ENCODE peak calls at places on chromosome 16, in six cellular contexts. One of them, this sample, is unnamed.

GRCh38 chr16:85057212-85057889 is 29.8 kb downstream of the KIAA0513 start:
- DNase-seq in CD8-positive, alpha-beta memory T cell: no peak
- DNase-seq in C1 segment of cervical spinal cord: peak; percentile 65
- DNase-seq in heart right ventricle: no peak
- DNase-seq in EL: no peak
- DNase-seq in T-helper 17 cell: no peak
- DNase-seq in this sample: no peak

GRCh38 chr16:66853261-66854139 is 9.3 kb downstream of the CA7 start:
- DNase-seq in EL: no peak
- DNase-seq in C1 segment of cervical spinal cord: no peak
- DNase-seq in CD8-positive, alpha-beta memory T cell: no peak
- DNase-seq in T-helper 17 cell: no peak
- DNase-seq in heart right ventricle: no peak
- DNase-seq in this sample: no peak

GRCh38 chr16:66717112-66717675 is 20.7 kb upstream of the CMTM4 start:
- DNase-seq in C1 segment of cervical spinal cord: no peak
- DNase-seq in heart right ventricle: peak; percentile 14
- DNase-seq in EL: peak; percentile 66
- DNase-seq in T-helper 17 cell: no peak
- DNase-seq in CD8-positive, alpha-beta memory T cell: no peak
- DNase-seq in this sample: peak; percentile 54

GRCh38 chr16:78648517-78648916 is 549.1 kb downstream of the WWOX start:
- DNase-seq in T-helper 17 cell: no peak
- DNase-seq in heart right ventricle: peak; percentile 60
- DNase-seq in CD8-positive, alpha-beta memory T cell: no peak
- DNase-seq in EL: no peak
- DNase-seq in C1 segment of cervical spinal cord: peak; percentile 8
- DNase-seq in this sample: no peak

GRCh38 chr16:10876305-10876704 is 697 bp upstream of the CIITA start:
- DNase-seq in CD8-positive, alpha-beta memory T cell: no peak
- DNase-seq in EL: no peak
- DNase-seq in C1 segment of cervical spinal cord: no peak
- DNase-seq in heart right ventricle: no peak
- DNase-seq in T-helper 17 cell: no peak
- DNase-seq in this sample: no peak

GRCh38 chr16:85720319-85720637 is 30.6 kb downstream of the C16orf74 start:
- DNase-seq in T-helper 17 cell: no peak
- DNase-seq in EL: peak; percentile 49
- DNase-seq in C1 segment of cervical spinal cord: no peak
- DNase-seq in heart right ventricle: no peak
- DNase-seq in CD8-positive, alpha-beta memory T cell: no peak
- DNase-seq in this sample: no peak

GRCh38 chr16:53967172-53967571 is 263.2 kb downstream of the FTO start:
- DNase-seq in heart right ventricle: no peak
- DNase-seq in C1 segment of cervical spinal cord: peak; percentile 99
- DNase-seq in CD8-positive, alpha-beta memory T cell: no peak
- DNase-seq in EL: no peak
- DNase-seq in T-helper 17 cell: no peak
- DNase-seq in this sample: no peak

GRCh38 chr16:81566245-81567007 is 121.8 kb downstream of the CMIP start:
- DNase-seq in EL: no peak
- DNase-seq in heart right ventricle: no peak
- DNase-seq in CD8-positive, alpha-beta memory T cell: no peak
- DNase-seq in T-helper 17 cell: no peak
- DNase-seq in C1 segment of cervical spinal cord: no peak
- DNase-seq in this sample: no peak

GRCh38 chr16:25219070-25219737 is 2.5 kb downstream of the AQP8 start:
- DNase-seq in EL: no peak
- DNase-seq in heart right ventricle: no peak
- DNase-seq in C1 segment of cervical spinal cord: no peak
- DNase-seq in CD8-positive, alpha-beta memory T cell: no peak
- DNase-seq in T-helper 17 cell: no peak
- DNase-seq in this sample: no peak

GRCh38 chr16:26133401-26133800 is 441.6 kb downstream of the HS3ST4 start:
- DNase-seq in T-helper 17 cell: no peak
- DNase-seq in heart right ventricle: no peak
- DNase-seq in EL: no peak
- DNase-seq in C1 segment of cervical spinal cord: no peak
- DNase-seq in CD8-positive, alpha-beta memory T cell: no peak
- DNase-seq in this sample: no peak

GRCh38 chr16:81558444-81559175 is 114.0 kb downstream of the CMIP start:
- DNase-seq in C1 segment of cervical spinal cord: no peak
- DNase-seq in EL: no peak
- DNase-seq in CD8-positive, alpha-beta memory T cell: no peak
- DNase-seq in heart right ventricle: no peak
- DNase-seq in T-helper 17 cell: no peak
- DNase-seq in this sample: no peak

GRCh38 chr16:87851141-87851587 is 18.1 kb downstream of the SLC7A5 start:
- DNase-seq in T-helper 17 cell: no peak
- DNase-seq in EL: no peak
- DNase-seq in heart right ventricle: no peak
- DNase-seq in C1 segment of cervical spinal cord: no peak
- DNase-seq in CD8-positive, alpha-beta memory T cell: no peak
- DNase-seq in this sample: no peak

GRCh38 chr16:82062645-82063058 is 27.6 kb downstream of the HSD17B2 start:
- DNase-seq in EL: peak; percentile 6
- DNase-seq in C1 segment of cervical spinal cord: no peak
- DNase-seq in heart right ventricle: no peak
- DNase-seq in CD8-positive, alpha-beta memory T cell: no peak
- DNase-seq in T-helper 17 cell: no peak
- DNase-seq in this sample: no peak

GRCh38 chr16:83785455-83785854 is 22.3 kb upstream of the HSBP1 start:
- DNase-seq in EL: no peak
- DNase-seq in T-helper 17 cell: no peak
- DNase-seq in C1 segment of cervical spinal cord: no peak
- DNase-seq in CD8-positive, alpha-beta memory T cell: no peak
- DNase-seq in heart right ventricle: no peak
- DNase-seq in this sample: no peak

GRCh38 chr16:70482624-70483023 is 28.2 kb downstream of the FCSK start:
- DNase-seq in CD8-positive, alpha-beta memory T cell: no peak
- DNase-seq in C1 segment of cervical spinal cord: no peak
- DNase-seq in EL: peak; percentile 19
- DNase-seq in T-helper 17 cell: no peak
- DNase-seq in heart right ventricle: no peak
- DNase-seq in this sample: no peak

GRCh38 chr16:85615014-85615851 is 2.1 kb downstream of the GSE1 start:
- DNase-seq in heart right ventricle: peak; percentile 43
- DNase-seq in C1 segment of cervical spinal cord: peak; percentile 37
- DNase-seq in CD8-positive, alpha-beta memory T cell: peak; percentile 34
- DNase-seq in EL: no peak
- DNase-seq in T-helper 17 cell: peak; percentile 20
- DNase-seq in this sample: no peak

GRCh38 chr16:28883221-28883996 is 5.1 kb downstream of the ATP2A1 start:
- DNase-seq in EL: no peak
- DNase-seq in C1 segment of cervical spinal cord: no peak
- DNase-seq in CD8-positive, alpha-beta memory T cell: no peak
- DNase-seq in heart right ventricle: no peak
- DNase-seq in T-helper 17 cell: no peak
- DNase-seq in this sample: no peak

GRCh38 chr16:63050391-63050790 is 1014.2 kb upstream of the CDH8 start:
- DNase-seq in T-helper 17 cell: no peak
- DNase-seq in C1 segment of cervical spinal cord: no peak
- DNase-seq in EL: no peak
- DNase-seq in CD8-positive, alpha-beta memory T cell: no peak
- DNase-seq in heart right ventricle: no peak
- DNase-seq in this sample: no peak

GRCh38 chr16:35795361-35796029 is 2336.1 kb downstream of the TP53TG3F start:
- DNase-seq in CD8-positive, alpha-beta memory T cell: no peak
- DNase-seq in heart right ventricle: peak; percentile 15
- DNase-seq in C1 segment of cervical spinal cord: no peak
- DNase-seq in EL: no peak
- DNase-seq in T-helper 17 cell: no peak
- DNase-seq in this sample: no peak

GRCh38 chr16:87570938-87571867 is 31.1 kb upstream of the JPH3 start:
- DNase-seq in C1 segment of cervical spinal cord: no peak
- DNase-seq in heart right ventricle: peak; percentile 40
- DNase-seq in T-helper 17 cell: no peak
- DNase-seq in EL: peak; percentile 29
- DNase-seq in CD8-positive, alpha-beta memory T cell: no peak
- DNase-seq in this sample: no peak

GRCh38 chr16:1991135-1991551 is 1.4 kb downstream of the SYNGR3 start:
- DNase-seq in CD8-positive, alpha-beta memory T cell: peak; percentile 57
- DNase-seq in EL: no peak
- DNase-seq in T-helper 17 cell: peak; percentile 48
- DNase-seq in C1 segment of cervical spinal cord: peak; percentile 31
- DNase-seq in heart right ventricle: no peak
- DNase-seq in this sample: peak; percentile 80

GRCh38 chr16:27248036-27248435 is 20.5 kb downstream of the NSMCE1 start:
- DNase-seq in heart right ventricle: no peak
- DNase-seq in CD8-positive, alpha-beta memory T cell: no peak
- DNase-seq in T-helper 17 cell: no peak
- DNase-seq in EL: no peak
- DNase-seq in C1 segment of cervical spinal cord: no peak
- DNase-seq in this sample: no peak

GRCh38 chr16:68961778-68962402 is 118.6 kb downstream of the TANGO6 start:
- DNase-seq in CD8-positive, alpha-beta memory T cell: no peak
- DNase-seq in C1 segment of cervical spinal cord: no peak
- DNase-seq in T-helper 17 cell: no peak
- DNase-seq in EL: no peak
- DNase-seq in heart right ventricle: no peak
- DNase-seq in this sample: no peak

GRCh38 chr16:1532081-1532760 is 1.2 kb upstream of the TMEM204 start:
- DNase-seq in T-helper 17 cell: no peak
- DNase-seq in EL: peak; percentile 21
- DNase-seq in heart right ventricle: peak; percentile 69
- DNase-seq in CD8-positive, alpha-beta memory T cell: no peak
- DNase-seq in C1 segment of cervical spinal cord: peak; percentile 33
- DNase-seq in this sample: no peak

GRCh38 chr16:28218109-28218508 is 6.3 kb upstream of the XPO6 start:
- DNase-seq in EL: peak; percentile 65
- DNase-seq in C1 segment of cervical spinal cord: no peak
- DNase-seq in heart right ventricle: no peak
- DNase-seq in CD8-positive, alpha-beta memory T cell: peak; percentile 47
- DNase-seq in T-helper 17 cell: peak; percentile 43
- DNase-seq in this sample: no peak

GRCh38 chr16:87074635-87075318 is 242.4 kb downstream of the C16orf95 start:
- DNase-seq in EL: no peak
- DNase-seq in CD8-positive, alpha-beta memory T cell: no peak
- DNase-seq in heart right ventricle: no peak
- DNase-seq in C1 segment of cervical spinal cord: no peak
- DNase-seq in T-helper 17 cell: no peak
- DNase-seq in this sample: no peak

GRCh38 chr16:8581923-8582580 is 8.3 kb downstream of the TMEM114 start:
- DNase-seq in C1 segment of cervical spinal cord: no peak
- DNase-seq in CD8-positive, alpha-beta memory T cell: no peak
- DNase-seq in EL: peak; percentile 1
- DNase-seq in heart right ventricle: no peak
- DNase-seq in T-helper 17 cell: no peak
- DNase-seq in this sample: peak; percentile 39

GRCh38 chr16:87662254-87663204 is 60.2 kb downstream of the JPH3 start:
- DNase-seq in heart right ventricle: no peak
- DNase-seq in T-helper 17 cell: no peak
- DNase-seq in CD8-positive, alpha-beta memory T cell: no peak
- DNase-seq in EL: no peak
- DNase-seq in C1 segment of cervical spinal cord: no peak
- DNase-seq in this sample: no peak

GRCh38 chr16:14095883-14096551 is 24.9 kb downstream of the MRTFB start:
- DNase-seq in C1 segment of cervical spinal cord: no peak
- DNase-seq in CD8-positive, alpha-beta memory T cell: no peak
- DNase-seq in EL: no peak
- DNase-seq in T-helper 17 cell: no peak
- DNase-seq in heart right ventricle: no peak
- DNase-seq in this sample: no peak

GRCh38 chr16:23324727-23325126 is 22.6 kb downstream of the SCNN1B start:
- DNase-seq in CD8-positive, alpha-beta memory T cell: no peak
- DNase-seq in heart right ventricle: peak; percentile 47
- DNase-seq in T-helper 17 cell: no peak
- DNase-seq in EL: no peak
- DNase-seq in C1 segment of cervical spinal cord: no peak
- DNase-seq in this sample: peak; percentile 53

GRCh38 chr16:57607676-57608461 is 20.6 kb upstream of the ADGRG1 start:
- DNase-seq in T-helper 17 cell: no peak
- DNase-seq in EL: no peak
- DNase-seq in heart right ventricle: no peak
- DNase-seq in C1 segment of cervical spinal cord: no peak
- DNase-seq in CD8-positive, alpha-beta memory T cell: no peak
- DNase-seq in this sample: no peak

GRCh38 chr16:22924492-22924891 is 110.5 kb downstream of the HS3ST2 start:
- DNase-seq in T-helper 17 cell: no peak
- DNase-seq in EL: no peak
- DNase-seq in CD8-positive, alpha-beta memory T cell: no peak
- DNase-seq in C1 segment of cervical spinal cord: no peak
- DNase-seq in heart right ventricle: no peak
- DNase-seq in this sample: no peak

GRCh38 chr16:10883004-10883403 is 6.0 kb downstream of the CIITA start:
- DNase-seq in CD8-positive, alpha-beta memory T cell: no peak
- DNase-seq in EL: no peak
- DNase-seq in C1 segment of cervical spinal cord: no peak
- DNase-seq in heart right ventricle: no peak
- DNase-seq in T-helper 17 cell: no peak
- DNase-seq in this sample: no peak

GRCh38 chr16:57979006-57979585 is 8.2 kb upstream of the CNGB1 start:
- DNase-seq in CD8-positive, alpha-beta memory T cell: no peak
- DNase-seq in C1 segment of cervical spinal cord: no peak
- DNase-seq in EL: no peak
- DNase-seq in heart right ventricle: no peak
- DNase-seq in T-helper 17 cell: no peak
- DNase-seq in this sample: no peak

GRCh38 chr16:15636392-15636873 is 6.5 kb downstream of the MARF1 start:
- DNase-seq in EL: no peak
- DNase-seq in heart right ventricle: no peak
- DNase-seq in C1 segment of cervical spinal cord: no peak
- DNase-seq in CD8-positive, alpha-beta memory T cell: no peak
- DNase-seq in T-helper 17 cell: no peak
- DNase-seq in this sample: no peak

GRCh38 chr16:86365513-86366040 is 144.8 kb upstream of the FOXF1 start:
- DNase-seq in T-helper 17 cell: no peak
- DNase-seq in heart right ventricle: no peak
- DNase-seq in EL: no peak
- DNase-seq in CD8-positive, alpha-beta memory T cell: no peak
- DNase-seq in C1 segment of cervical spinal cord: no peak
- DNase-seq in this sample: no peak

GRCh38 chr16:57689772-57690558 is 4.6 kb upstream of the DRC7 start:
- DNase-seq in CD8-positive, alpha-beta memory T cell: peak; percentile 25
- DNase-seq in heart right ventricle: peak; percentile 23
- DNase-seq in C1 segment of cervical spinal cord: no peak
- DNase-seq in T-helper 17 cell: no peak
- DNase-seq in EL: no peak
- DNase-seq in this sample: peak; percentile 57

GRCh38 chr16:27547134-27547533 is 2.6 kb downstream of the GTF3C1 start:
- DNase-seq in heart right ventricle: no peak
- DNase-seq in C1 segment of cervical spinal cord: no peak
- DNase-seq in CD8-positive, alpha-beta memory T cell: no peak
- DNase-seq in T-helper 17 cell: no peak
- DNase-seq in EL: peak; percentile 60
- DNase-seq in this sample: no peak

GRCh38 chr16:86872833-86873232 is 294.5 kb downstream of the FOXL1 start:
- DNase-seq in T-helper 17 cell: no peak
- DNase-seq in C1 segment of cervical spinal cord: no peak
- DNase-seq in heart right ventricle: no peak
- DNase-seq in CD8-positive, alpha-beta memory T cell: no peak
- DNase-seq in EL: no peak
- DNase-seq in this sample: no peak

This sample was measured in posterior cingulate gyrus.